ENCODE peak calls at places on chromosomes 11 and 22, in eight cellular contexts. W, J, S, X, V, Q, N and H are unnamed samples.

GRCh38 chr11:67442504-67443398 is 525 bp downstream of the CORO1B start:
- ATAC-seq in N (no peak), J (no peak), Q (no peak), V (peak), W (peak), X (no peak), S (peak), H (no peak)

GRCh38 chr11:3825473-3826154 is 15.1 kb downstream of the RHOG start:
- ATAC-seq in Q (no peak), X (peak), S (no peak), J (no peak), W (no peak), N (no peak), V (no peak), H (no peak)

GRCh38 chr11:123480290-123480815 is 50.3 kb downstream of the GRAMD1B start:
- ATAC-seq in X (peak), N (no peak), V (no peak), W (no peak), S (no peak), Q (peak), J (no peak), H (no peak)

GRCh38 chr11:19962795-19963163 is 197.5 kb downstream of the DBX1 start:
- ATAC-seq in W (no peak), N (no peak), S (no peak), J (no peak), Q (no peak), X (no peak), V (no peak), H (no peak)

GRCh38 chr11:61418136-61418535 is 11.6 kb downstream of the CPSF7 start:
- ATAC-seq in Q (no peak), N (no peak), W (peak), J (no peak), S (no peak), V (no peak), X (no peak), H (peak)

GRCh38 chr11:34242037-34242625 is 115.7 kb downstream of the ABTB2 start:
- ATAC-seq in Q (no peak), X (peak), J (no peak), V (peak), S (no peak), N (no peak), W (no peak), H (peak)

GRCh38 chr22:31155425-31155824 is 4.6 kb upstream of the RNF185 start:
- ATAC-seq in Q (no peak), J (no peak), V (no peak), W (no peak), X (no peak), S (no peak), N (no peak), H (no peak)

GRCh38 chr22:30396871-30397655 is at the start of gene SEC14L2:
- ATAC-seq in V (peak), W (peak), J (peak), X (peak), Q (peak), N (peak), S (peak), H (peak)

GRCh38 chr22:45218974-45219373 is 21.7 kb downstream of the KIAA0930 start:
- ATAC-seq in X (peak), J (no peak), N (no peak), Q (peak), S (no peak), V (no peak), W (no peak), H (peak)

GRCh38 chr11:109734602-109735001 is 312.6 kb downstream of the C11orf87 start:
- ATAC-seq in W (no peak), N (no peak), S (no peak), V (no peak), J (peak), Q (no peak), X (no peak), H (no peak)

GRCh38 chr22:36017661-36018091 is 10.9 kb downstream of the RBFOX2 start:
- ATAC-seq in Q (no peak), J (no peak), X (no peak), N (no peak), S (no peak), V (no peak), W (no peak), H (no peak)

GRCh38 chr11:113370634-113371033 is 16.9 kb upstream of the ANKK1 start:
- ATAC-seq in W (no peak), J (no peak), S (no peak), Q (no peak), N (no peak), V (no peak), X (no peak), H (no peak)

GRCh38 chr22:22599248-22599647 is 40.2 kb upstream of the PRAME start:
- ATAC-seq in V (no peak), S (no peak), W (no peak), X (no peak), N (no peak), Q (no peak), J (no peak), H (no peak)

GRCh38 chr11:115843116-115843515 is 338.9 kb upstream of the CADM1 start:
- ATAC-seq in W (no peak), Q (no peak), V (no peak), N (no peak), X (no peak), J (no peak), S (no peak), H (no peak)

GRCh38 chr11:133082453-133082781 is 449.9 kb downstream of the OPCML start:
- ATAC-seq in W (no peak), N (no peak), X (no peak), V (no peak), S (no peak), J (no peak), Q (no peak), H (no peak)

GRCh38 chr11:87662287-87662686 is 513.0 kb downstream of the RAB38 start:
- ATAC-seq in S (no peak), X (no peak), J (no peak), V (no peak), N (no peak), W (no peak), Q (no peak), H (no peak)

GRCh38 chr11:104907521-104908185 is 9.4 kb upstream of the CASP12 start:
- ATAC-seq in J (no peak), N (no peak), Q (peak), V (no peak), W (no peak), S (no peak), X (peak), H (peak)

GRCh38 chr11:30868495-30869130 is 282.5 kb upstream of the MPPED2 start:
- ATAC-seq in S (peak), N (no peak), W (no peak), V (no peak), X (no peak), J (peak), Q (no peak), H (no peak)

GRCh38 chr11:130891326-130891725 is 25.0 kb downstream of the SNX19 start:
- ATAC-seq in N (no peak), J (no peak), X (no peak), S (peak), Q (no peak), W (no peak), V (no peak), H (no peak)

GRCh38 chr11:75548571-75549272 is 13.3 kb upstream of the SERPINH1 start:
- ATAC-seq in X (no peak), Q (no peak), V (no peak), S (no peak), N (no peak), W (no peak), J (no peak), H (no peak)

GRCh38 chr22:37379085-37379484 is 48.2 kb downstream of the ELFN2 start:
- ATAC-seq in N (no peak), S (no peak), V (peak), W (no peak), Q (no peak), J (no peak), X (no peak), H (no peak)

GRCh38 chr11:73158356-73159051 is 16.4 kb upstream of the FCHSD2 start:
- ATAC-seq in W (no peak), Q (no peak), N (no peak), J (peak), V (no peak), S (peak), X (no peak), H (no peak)

GRCh38 chr11:40306938-40307548 is 1152.4 kb downstream of the LRRC4C start:
- ATAC-seq in J (no peak), N (no peak), S (peak), V (peak), Q (no peak), W (no peak), X (no peak), H (no peak)

GRCh38 chr11:16606784-16607674 is 131.4 kb upstream of the C11orf58 start:
- ATAC-seq in S (peak), N (no peak), Q (no peak), V (peak), W (peak), J (peak), X (no peak), H (no peak)

GRCh38 chr22:31281733-31282132 is 10.6 kb downstream of the PIK3IP1 start:
- ATAC-seq in Q (no peak), V (no peak), N (no peak), S (no peak), X (no peak), J (peak), W (peak), H (no peak)

GRCh38 chr11:118088531-118088930 is 1.8 kb upstream of the SMIM35 start:
- ATAC-seq in W (no peak), J (peak), S (peak), N (no peak), V (peak), X (no peak), Q (no peak), H (no peak)

GRCh38 chr22:25377699-25378098 is 158.3 kb downstream of the CRYBB2 start:
- ATAC-seq in N (no peak), J (no peak), V (no peak), X (no peak), W (no peak), Q (no peak), S (no peak), H (no peak)

GRCh38 chr11:109892321-109892794 is 200.8 kb upstream of the ZC3H12C start:
- ATAC-seq in N (no peak), J (no peak), W (no peak), X (no peak), S (no peak), Q (no peak), V (peak), H (no peak)

GRCh38 chr22:28123989-28124766 is 205.1 kb upstream of the PITPNB start:
- ATAC-seq in X (no peak), S (no peak), Q (no peak), J (no peak), W (no peak), V (peak), N (no peak), H (no peak)